ENCODE peak calls at places on chromosomes 1 and 21, in four cellular contexts. R, T, A and G are unnamed samples.

GRCh38 chr1:27979151-27979858 is 19.5 kb downstream of the XKR8 start:
- DNase-seq in T (no peak), R (peak; percentile 41), A (no peak), G (peak; percentile 44)

GRCh38 chr21:45269861-45270260 is 17.8 kb downstream of the POFUT2 start:
- DNase-seq in A (no peak), R (no peak), T (peak; percentile 50), G (peak; percentile 35)

GRCh38 chr1:2459757-2460156 is 16.3 kb upstream of the PLCH2 start:
- DNase-seq in T (no peak), A (peak; percentile 35), R (no peak), G (no peak)

GRCh38 chr1:191134796-191135195 is 657.1 kb upstream of the BRINP3 start:
- DNase-seq in A (peak; percentile 20), R (no peak), T (no peak), G (no peak)

GRCh38 chr1:240178366-240178765 is 86.7 kb downstream of the FMN2 start:
- DNase-seq in T (no peak), A (peak; percentile 73), R (no peak), G (no peak)

GRCh38 chr1:58928514-58928913 is 144.7 kb upstream of the JUN start:
- DNase-seq in T (no peak), R (no peak), A (no peak), G (no peak)

GRCh38 chr1:17979815-17980214 is 127.8 kb upstream of the IGSF21 start:
- DNase-seq in T (no peak), R (no peak), A (no peak), G (no peak)

GRCh38 chr21:45033791-45034555 is 40.4 kb upstream of the ADARB1 start:
- DNase-seq in A (no peak), T (peak; percentile 82), R (no peak), G (no peak)

GRCh38 chr1:239511865-239512264 is 125.5 kb downstream of the CHRM3 start:
- DNase-seq in R (no peak), A (no peak), T (no peak), G (no peak)

GRCh38 chr1:203490607-203491006 is 3.3 kb upstream of the OPTC start:
- DNase-seq in A (no peak), R (no peak), T (no peak), G (no peak)

GRCh38 chr1:165897326-165898303 is 70.2 kb downstream of the UCK2 start:
- DNase-seq in R (no peak), T (no peak), A (no peak), G (no peak)

GRCh38 chr21:39647476-39647875 is 34.7 kb downstream of the B3GALT5 start:
- DNase-seq in T (no peak), A (peak; percentile 70), R (no peak), G (peak; percentile 75)

GRCh38 chr1:234698624-234699023 is 88.6 kb upstream of the IRF2BP2 start:
- DNase-seq in T (no peak), R (no peak), A (no peak), G (no peak)

GRCh38 chr1:3292051-3292722 is 162.3 kb upstream of the ARHGEF16 start:
- DNase-seq in A (no peak), T (no peak), R (no peak), G (no peak)

GRCh38 chr1:177355575-177355974 is 184.8 kb downstream of the BRINP2 start:
- DNase-seq in T (no peak), A (peak; percentile 12), R (peak; percentile 41), G (peak; percentile 13)

GRCh38 chr1:94866178-94866822 is 46.1 kb downstream of the SLC44A3 start:
- DNase-seq in T (no peak), A (no peak), R (no peak), G (peak; percentile 56)
- H3K27me3 ChIP-seq in T (no peaks in the 10 kb centered on the region), A (no peaks in the 10 kb centered on the region), R (no peaks in the 10 kb centered on the region), G (no peaks in the 10 kb centered on the region)

GRCh38 chr1:204579681-204580080 is 63.5 kb downstream of the MDM4 start:
- DNase-seq in R (no peak), A (no peak), T (no peak), G (no peak)
- H3K4me3 ChIP-seq in R (no peak overlapping the region), A (no peak overlapping the region), T (no peak overlapping the region), G (no peak overlapping the region)

GRCh38 chr1:244573768-244574167 is 79.2 kb upstream of the DESI2 start:
- DNase-seq in T (no peak), A (no peak), R (no peak), G (no peak)
- H3K9me3 ChIP-seq in T (peaks cover 48% of the 10 kb centered on the region), A (peaks cover 44% of the 10 kb centered on the region), R (peaks cover 33% of the 10 kb centered on the region), G (peaks cover 26% of the 10 kb centered on the region)

GRCh38 chr21:36540700-36541099 is 60.8 kb upstream of the CLDN14 start:
- DNase-seq in T (no peak), A (no peak), R (no peak), G (no peak)

GRCh38 chr21:36538761-36539160 is 58.8 kb upstream of the CLDN14 start:
- DNase-seq in R (no peak), A (no peak), T (no peak), G (no peak)

GRCh38 chr21:36541721-36542139 is 61.8 kb upstream of the CLDN14 start:
- DNase-seq in A (no peak), R (no peak), T (no peak), G (no peak)

GRCh38 chr21:36542312-36543101 is 62.6 kb upstream of the CLDN14 start:
- DNase-seq in T (no peak), R (no peak), A (no peak), G (no peak)

DNA sequence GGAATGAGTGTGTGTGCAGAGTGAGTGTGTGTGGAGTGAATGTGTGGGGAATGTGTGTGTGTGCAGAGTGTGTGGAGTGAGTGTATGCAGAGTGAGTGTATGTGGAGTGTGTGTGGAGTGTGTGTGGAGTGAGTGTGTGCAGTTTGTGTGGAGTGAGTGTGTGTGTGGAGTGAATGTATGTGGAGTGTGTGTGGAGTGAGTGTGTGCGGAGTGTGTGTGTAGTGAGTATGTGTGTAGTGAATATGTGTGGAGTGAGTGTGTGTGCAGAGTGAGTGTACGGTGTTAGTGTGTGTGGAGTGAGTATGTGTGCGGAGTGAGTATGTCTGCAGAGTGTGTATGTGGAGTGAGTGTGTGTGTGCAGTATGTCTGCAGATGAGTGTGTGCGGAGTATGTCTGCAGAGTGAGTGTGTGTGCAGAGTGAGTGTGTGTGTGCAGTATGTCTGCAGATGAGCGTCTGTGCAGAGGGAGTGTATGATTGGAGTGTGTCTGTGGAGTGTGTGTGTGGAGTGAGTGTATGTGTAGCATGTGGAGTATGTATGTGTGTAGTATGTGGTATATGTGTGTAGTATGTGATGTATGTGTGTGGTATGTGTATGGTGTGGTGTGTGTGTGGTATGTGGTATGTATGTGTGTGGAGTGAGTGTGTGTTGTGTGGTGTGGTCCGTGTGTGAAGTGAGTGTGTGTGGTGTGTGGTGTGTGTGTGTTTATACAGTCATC is 59.7 kb upstream of the CLDN14 start:
- DNase-seq in T (no peak), R (no peak), A (no peak), G (no peak)
- H3K27me3 ChIP-seq in T (no peaks in the 10 kb centered on the region), R (peaks cover 11% of the 10 kb centered on the region), A (no peaks in the 10 kb centered on the region), G (peaks cover 13% of the 10 kb centered on the region)

GRCh38 chr1:117612517-117613248 is 6.8 kb downstream of the TENT5C start:
- DNase-seq in R (peak; percentile 45), A (peak; percentile 49), T (peak; percentile 57), G (no peak)
- H3K4me3 ChIP-seq in R (no peak overlapping the region), A (no peak overlapping the region), T (no peak overlapping the region), G (no peak overlapping the region)

GRCh38 chr1:46333300-46334029 is 7.1 kb upstream of the NSUN4 start:
- DNase-seq in A (no peak), T (no peak), R (peak; percentile 27), G (no peak)
- H3K9me3 ChIP-seq in A (no peaks in the 10 kb centered on the region), T (no peaks in the 10 kb centered on the region), R (no peaks in the 10 kb centered on the region), G (no peaks in the 10 kb centered on the region)